ENCODE peak calls at places on chromosomes 5 and 9, in five cellular contexts. J is psoas muscle, A is breast epithelium, C is heart right ventricle, I is IMR-90. M is an unnamed sample.

GRCh38 chr5:135248801-135249231 is 150.2 kb downstream of the MACROH2A1 start:
- DNase-seq in J (no peak), I (no peak), C (no peak), A (no peak), M (peak; percentile 30)

GRCh38 chr9:134167530-134167931 is 3.2 kb upstream of the RNU6ATAC start:
- DNase-seq in C (no peak), I (peak; percentile 69), J (no peak), A (no peak), M (no peak)

GRCh38 chr5:33441241-33441844 is 578 bp downstream of the TARS1 start:
- DNase-seq in J (no peak), I (peak; percentile 73), A (no peak), C (no peak), M (peak; percentile 36)

GRCh38 chr9:125888220-125888619 is 141.0 kb downstream of the PBX3 start:
- DNase-seq in C (no peak), I (peak; percentile 56), A (no peak), J (no peak), M (no peak)

GRCh38 chr9:93024646-93024910 is 33.9 kb upstream of the SUSD3 start:
- DNase-seq in J (no peak), I (no peak), C (no peak), A (no peak), M (no peak)

GRCh38 chr5:117054808-117055398 is 480.3 kb upstream of the SEMA6A start:
- DNase-seq in A (no peak), I (no peak), J (no peak), C (no peak), M (no peak)

GRCh38 chr5:135033026-135033861 is 784 bp downstream of the PITX1 start:
- DNase-seq in A (no peak), C (no peak), J (peak; percentile 40), I (peak; percentile 56), M (peak; percentile 89)

GRCh38 chr9:72362680-72363139 is 2.3 kb downstream of the ZFAND5 start:
- DNase-seq in C (peak; percentile 82), I (peak; percentile 76), J (peak; percentile 61), A (peak; percentile 72), M (no peak)

GRCh38 chr5:108148715-108149139 is 233.2 kb downstream of the FBXL17 start:
- DNase-seq in C (no peak), J (no peak), I (peak; percentile 35), A (no peak), M (no peak)

GRCh38 chr9:70668751-70669150 is 254.3 kb upstream of the KLF9 start:
- DNase-seq in A (no peak), I (no peak), C (no peak), J (no peak), M (no peak)

GRCh38 chr5:137084016-137084415 is 415.1 kb downstream of the SPOCK1 start:
- DNase-seq in J (no peak), I (no peak), A (no peak), C (no peak), M (no peak)

GRCh38 chr9:124475158-124475867 is 25.1 kb downstream of the ADGRD2 start:
- DNase-seq in A (no peak), C (no peak), J (no peak), I (no peak), M (peak; percentile 69)

GRCh38 chr5:180381428-180381827 is 28.3 kb upstream of the GFPT2 start:
- DNase-seq in A (no peak), I (no peak), C (no peak), J (no peak), M (no peak)

GRCh38 chr9:33447404-33448158 is at the start of gene AQP3:
- DNase-seq in I (no peak), A (peak; percentile 53), C (peak; percentile 61), J (peak; percentile 69), M (peak; percentile 69)

GRCh38 chr9:6855860-6856259 is 98.1 kb downstream of the KDM4C start:
- DNase-seq in I (no peak), J (no peak), C (no peak), A (no peak), M (peak; percentile 63)

GRCh38 chr9:89483592-89484474 is 14.1 kb downstream of the SEMA4D start:
- DNase-seq in A (no peak), J (no peak), I (no peak), C (no peak), M (no peak)

GRCh38 chr5:176527246-176528222 is 9.7 kb downstream of the RNF44 start:
- DNase-seq in A (no peak), I (no peak), C (no peak), J (no peak), M (no peak)

GRCh38 chr9:127561491-127562270 is 50.4 kb upstream of the STXBP1 start:
- DNase-seq in A (peak; percentile 85), J (peak; percentile 84), I (peak; percentile 99), C (peak; percentile 78), M (peak; percentile 87)

GRCh38 chr9:98523231-98523901 is 185.4 kb downstream of the GABBR2 start:
- DNase-seq in A (no peak), J (no peak), C (no peak), I (peak; percentile 62), M (no peak)

GRCh38 chr5:39526914-39527477 is 102.2 kb upstream of the DAB2 start:
- DNase-seq in C (peak; percentile 54), J (no peak), I (no peak), A (no peak), M (no peak)

GRCh38 chr9:35517136-35517535 is 27.2 kb downstream of the RUSC2 start:
- DNase-seq in I (peak; percentile 35), A (no peak), J (no peak), C (no peak), M (no peak)

GRCh38 chr5:58887721-58888409 is 305.0 kb downstream of the RAB3C start:
- DNase-seq in A (no peak), I (peak; percentile 11), C (peak; percentile 56), J (peak; percentile 60), M (no peak)

GRCh38 chr9:8733096-8733954 is 933.7 kb upstream of the DMAC1 start:
- DNase-seq in J (peak; percentile 30), C (no peak), A (no peak), I (no peak), M (no peak)

GRCh38 chr5:146796911-146797310 is 81.6 kb downstream of the PPP2R2B start:
- DNase-seq in I (no peak), C (no peak), J (no peak), A (no peak), M (no peak)

GRCh38 chr5:169467382-169467781 is 116.2 kb upstream of the SPDL1 start:
- DNase-seq in C (no peak), I (no peak), J (no peak), A (no peak), M (no peak)

DNA sequence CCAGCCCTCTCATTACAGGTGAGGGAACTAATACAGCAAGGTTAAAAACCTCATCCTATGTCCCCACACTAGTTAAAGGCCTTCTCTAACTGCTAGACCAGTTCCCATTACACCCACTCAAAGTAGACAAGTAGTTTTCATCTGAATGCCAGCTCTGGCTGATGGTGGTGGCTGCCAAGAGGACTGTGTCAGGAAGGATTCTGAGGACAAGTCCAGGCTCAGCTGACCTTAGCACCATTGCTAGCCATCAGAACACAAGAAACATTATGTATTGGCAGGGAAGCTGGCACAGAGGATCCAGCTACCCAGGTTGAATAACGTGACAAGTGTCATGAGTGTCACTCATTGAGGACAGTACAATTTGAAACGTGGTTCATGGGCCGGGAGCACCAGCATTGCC is 163.4 kb downstream of the HSD17B3 start:
- DNase-seq in A (no peak), C (no peak), I (no peak), J (no peak), M (no peak)
- H3K4me1 ChIP-seq in A (no peaks in the 10 kb centered on the region), C (peaks cover 4% of the 10 kb centered on the region), I (peaks cover 29% of the 10 kb centered on the region), J (no peaks in the 10 kb centered on the region), M (peaks cover 26% of the 10 kb centered on the region)

GRCh38 chr5:96257904-96258303 is 175.1 kb downstream of the PCSK1 start:
- DNase-seq in J (no peak), A (no peak), I (peak; percentile 91), C (no peak), M (no peak)
- H3K4me1 ChIP-seq in J (peaks cover 8% of the 10 kb centered on the region), A (no peaks in the 10 kb centered on the region), I (peaks cover 23% of the 10 kb centered on the region), C (peaks cover 22% of the 10 kb centered on the region), M (no peaks in the 10 kb centered on the region)

DNA sequence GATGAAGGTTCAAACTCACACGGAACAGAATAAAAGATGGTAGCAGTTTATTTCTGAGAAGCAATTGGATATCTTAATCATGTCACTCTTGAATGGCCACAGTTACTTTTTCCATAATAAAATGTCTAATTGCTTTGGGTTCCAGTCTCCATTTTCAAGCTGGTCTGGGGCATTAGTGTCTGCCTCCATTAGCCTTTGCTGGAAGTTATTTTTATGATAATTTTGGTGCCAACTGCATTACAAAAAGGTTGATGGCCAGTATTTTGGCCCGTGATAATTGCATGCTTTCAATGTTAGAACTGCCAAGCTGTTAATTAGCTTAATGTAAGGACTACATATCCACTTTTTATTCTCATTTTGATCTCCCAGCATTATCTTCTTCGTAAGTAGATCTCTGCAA is 165.9 kb downstream of the SMC2 start:
- DNase-seq in I (no peak), A (no peak), C (no peak), J (no peak), M (no peak)
- H3K4me1 ChIP-seq in I (no peaks in the 10 kb centered on the region), A (no peaks in the 10 kb centered on the region), C (no peaks in the 10 kb centered on the region), J (no peaks in the 10 kb centered on the region), M (no peaks in the 10 kb centered on the region)

DNA sequence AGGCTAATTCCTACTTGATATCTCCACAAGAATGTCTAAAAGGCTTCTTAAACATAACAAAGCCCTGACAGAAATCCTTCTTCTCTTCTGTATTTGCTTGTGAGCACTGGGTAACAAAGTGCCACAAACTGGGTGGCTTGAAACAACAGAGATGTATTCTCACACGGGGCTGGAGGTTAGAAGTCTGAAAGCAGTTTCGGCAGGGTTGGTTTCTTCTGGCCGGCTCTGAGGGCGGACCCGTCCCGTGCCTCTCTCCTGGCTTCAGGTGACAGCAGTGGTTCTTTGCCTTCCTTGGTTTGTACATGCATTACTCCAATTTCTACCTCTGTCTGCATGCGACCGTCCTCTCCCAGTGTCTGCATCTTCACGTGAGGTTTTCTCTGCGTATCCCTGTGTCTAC is 14.0 kb upstream of the TRAF1 start:
- DNase-seq in I (no peak), C (no peak), J (no peak), A (no peak), M (peak; percentile 37)
- H3K4me1 ChIP-seq in I (peaks cover 34% of the 10 kb centered on the region), C (peaks cover 31% of the 10 kb centered on the region), J (peaks cover 18% of the 10 kb centered on the region), A (peaks cover 3% of the 10 kb centered on the region), M (peaks cover 46% of the 10 kb centered on the region)

DNA sequence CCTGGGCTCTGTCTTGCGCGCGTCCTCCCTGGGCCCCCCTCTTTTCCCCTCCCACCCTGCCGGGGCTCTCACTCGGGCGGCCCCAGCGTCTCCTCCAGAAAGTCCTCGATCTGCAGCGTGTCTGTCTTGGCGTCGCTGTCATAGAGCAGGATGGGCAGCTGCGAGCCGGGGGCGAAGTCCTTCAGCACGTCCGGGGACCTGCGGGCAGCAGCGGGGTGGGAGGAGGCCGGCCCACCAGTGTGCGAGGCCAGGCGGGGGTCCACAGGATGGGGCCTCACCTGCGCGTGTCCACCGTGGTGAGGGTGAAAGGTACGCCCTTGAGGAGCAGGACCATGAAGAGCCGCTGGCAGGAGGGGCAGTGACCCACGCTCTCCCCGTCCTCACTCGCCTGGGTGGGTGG is 998 bp downstream of the CLIC3 start:
- DNase-seq in J (no peak), I (no peak), A (no peak), C (no peak), M (no peak)
- H3K4me1 ChIP-seq in J (peaks cover 10% of the 10 kb centered on the region), I (peaks cover 23% of the 10 kb centered on the region), A (peaks cover 27% of the 10 kb centered on the region), C (peaks cover 65% of the 10 kb centered on the region), M (peaks cover 91% of the 10 kb centered on the region)

M was measured in upper lobe of left lung.